ENCODE peak calls at places on chromosomes 6 and 20, in four cellular contexts. Z is GM23338; K is stimulated activated CD4-positive, alpha-beta T cell treated with anti-CD3 and anti-CD28 coated beads, Interleukin-4, amount 100 ng/mL, for 48 hours; I is activated T-cell treated with anti-CD3 and anti-CD28 coated beads, Interleukin-2, amount 50 U/mL, for 72 hours. B is an unnamed sample.

GRCh38 chr6:71333700-71334099 is 45.1 kb downstream of the OGFRL1 start:
- DNase-seq in Z (no peak), K (no peak), I (no peak), B (no peak)

GRCh38 chr20:43531091-43531443 is 23.6 kb downstream of the L3MBTL1 start:
- DNase-seq in Z (no peak), K (no peak), I (no peak), B (no peak)

GRCh38 chr6:167661456-167662103 is 165.1 kb upstream of the AFDN start:
- DNase-seq in Z (no peak), K (no peak), I (no peak), B (no peak)

GRCh38 chr6:34459899-34460593 is 5.8 kb upstream of the PACSIN1 start:
- DNase-seq in Z (peak), K (peak), I (peak), B (peak)

GRCh38 chr6:32148722-32149576 is 2.8 kb downstream of the PRRT1 start:
- DNase-seq in Z (peak), K (peak), I (peak), B (peak)

GRCh38 chr6:150528648-150529285 is 70.9 kb upstream of the PLEKHG1 start:
- DNase-seq in Z (peak), K (no peak), I (no peak), B (peak)

GRCh38 chr6:48419992-48420391 is 309.0 kb upstream of the PTCHD4 start:
- DNase-seq in Z (no peak), K (no peak), I (no peak), B (no peak)

GRCh38 chr6:148760143-148760505 is 13.3 kb downstream of the UST start:
- DNase-seq in Z (no peak), K (no peak), I (no peak), B (no peak)

GRCh38 chr6:3165631-3166534 is 8.5 kb upstream of the TUBB2A start:
- DNase-seq in Z (peak), K (no peak), I (no peak), B (peak)

GRCh38 chr6:160358225-160359119 is 10.3 kb downstream of the SLC22A3 start:
- DNase-seq in Z (no peak), K (no peak), I (no peak), B (no peak)

GRCh38 chr6:115783402-115784061 is 277.2 kb downstream of the FRK start:
- DNase-seq in Z (no peak), K (no peak), I (no peak), B (no peak)

GRCh38 chr6:32415521-32416019 is 8.6 kb upstream of the BTNL2 start:
- DNase-seq in Z (peak), K (peak), I (peak), B (peak)

GRCh38 chr6:43368517-43369160 is 808 bp downstream of the ZNF318 start:
- DNase-seq in Z (peak), K (no peak), I (no peak), B (peak)

GRCh38 chr20:49993301-49993751 is 10.5 kb downstream of the SNAI1 start:
- DNase-seq in Z (no peak), K (no peak), I (no peak), B (no peak)

GRCh38 chr6:135383297-135383696 is 114.2 kb downstream of the AHI1 start:
- DNase-seq in Z (no peak), K (no peak), I (no peak), B (no peak)

GRCh38 chr6:158895661-158896060 is 76.5 kb upstream of the EZR start:
- DNase-seq in Z (no peak), K (no peak), I (no peak), B (no peak)

GRCh38 chr6:40520683-40521082 is 66.5 kb downstream of the LRFN2 start:
- DNase-seq in Z (no peak), K (no peak), I (no peak), B (no peak)

GRCh38 chr6:144797881-144798589 is 512.9 kb downstream of the UTRN start:
- DNase-seq in Z (no peak), K (no peak), I (no peak), B (no peak)

GRCh38 chr20:22402990-22403859 is 181.1 kb downstream of the FOXA2 start:
- DNase-seq in Z (peak), K (no peak), I (no peak), B (peak)

GRCh38 chr6:142542704-142543233 is 241.0 kb downstream of the ADGRG6 start:
- DNase-seq in Z (peak), K (no peak), I (no peak), B (no peak)

GRCh38 chr20:46544576-46544975 is 5.9 kb downstream of the OCSTAMP start:
- DNase-seq in Z (no peak), K (no peak), I (no peak), B (no peak)

GRCh38 chr20:59725476-59726119 is 121.3 kb downstream of the PHACTR3 start:
- DNase-seq in Z (peak), K (no peak), I (no peak), B (peak)

GRCh38 chr6:148561629-148562028 is 185.2 kb upstream of the UST start:
- DNase-seq in Z (no peak), K (no peak), I (no peak), B (no peak)

GRCh38 chr20:25484911-25485511 is 77.5 kb downstream of the GINS1 start:
- DNase-seq in Z (no peak), K (no peak), I (no peak), B (no peak)

B was measured in endodermal cell.